ENCODE peak calls at places on chromosomes 6 and 20, in five cellular contexts. One of them, this sample, is unnamed.

GRCh38 chr6:167553716-167554115 is 228.8 kb downstream of the TTLL2 start:
- DNase-seq in uterus: no peak
- DNase-seq in endothelial cell of umbilical vein: no peak
- DNase-seq in HCT116: no peak
- DNase-seq in body of pancreas: no peak
- DNase-seq in this sample: no peak

GRCh38 chr6:25359891-25360290 is 80.7 kb downstream of the CARMIL1 start:
- DNase-seq in uterus: no peak
- DNase-seq in HCT116: peak; percentile 15
- DNase-seq in endothelial cell of umbilical vein: no peak
- DNase-seq in body of pancreas: peak; percentile 9
- DNase-seq in this sample: no peak

GRCh38 chr20:2379511-2380229 is 1.0 kb upstream of the TGM6 start:
- DNase-seq in endothelial cell of umbilical vein: no peak
- DNase-seq in HCT116: no peak
- DNase-seq in uterus: no peak
- DNase-seq in body of pancreas: no peak
- DNase-seq in this sample: no peak

GRCh38 chr20:25035924-25036323 is 22.0 kb downstream of the ACSS1 start:
- DNase-seq in body of pancreas: no peak
- DNase-seq in endothelial cell of umbilical vein: no peak
- DNase-seq in uterus: no peak
- DNase-seq in HCT116: no peak
- DNase-seq in this sample: no peak

GRCh38 chr20:51688600-51688999 is 79.6 kb downstream of the ATP9A start:
- DNase-seq in endothelial cell of umbilical vein: no peak
- DNase-seq in body of pancreas: no peak
- DNase-seq in HCT116: no peak
- DNase-seq in uterus: no peak
- DNase-seq in this sample: no peak

GRCh38 chr6:52012582-52012981 is 74.8 kb downstream of the PKHD1 start:
- DNase-seq in endothelial cell of umbilical vein: no peak
- DNase-seq in body of pancreas: no peak
- DNase-seq in HCT116: no peak
- DNase-seq in uterus: no peak
- DNase-seq in this sample: no peak

GRCh38 chr20:34887023-34887422 is 10.6 kb downstream of the ACSS2 start:
- DNase-seq in endothelial cell of umbilical vein: no peak
- DNase-seq in HCT116: no peak
- DNase-seq in body of pancreas: no peak
- DNase-seq in uterus: no peak
- DNase-seq in this sample: no peak

GRCh38 chr6:134628154-134628553 is 310.2 kb upstream of the SGK1 start:
- DNase-seq in body of pancreas: no peak
- DNase-seq in endothelial cell of umbilical vein: no peak
- DNase-seq in HCT116: no peak
- DNase-seq in uterus: no peak
- DNase-seq in this sample: no peak

GRCh38 chr20:10040070-10040970 is 5.5 kb downstream of the ANKEF1 start:
- DNase-seq in uterus: no peak
- DNase-seq in body of pancreas: no peak
- DNase-seq in endothelial cell of umbilical vein: peak; percentile 74
- DNase-seq in HCT116: peak; percentile 50
- DNase-seq in this sample: no peak

GRCh38 chr20:50792708-50793574 is 1.9 kb upstream of the BCAS4 start:
- DNase-seq in HCT116: no peak
- DNase-seq in endothelial cell of umbilical vein: no peak
- DNase-seq in uterus: no peak
- DNase-seq in body of pancreas: no peak
- DNase-seq in this sample: no peak

GRCh38 chr6:36753671-36754485 is 56.3 kb downstream of the RAB44 start:
- DNase-seq in HCT116: no peak
- DNase-seq in uterus: no peak
- DNase-seq in body of pancreas: no peak
- DNase-seq in endothelial cell of umbilical vein: no peak
- DNase-seq in this sample: no peak

GRCh38 chr6:9139762-9140161 is 704.4 kb upstream of the SLC35B3 start:
- DNase-seq in body of pancreas: no peak
- DNase-seq in HCT116: no peak
- DNase-seq in uterus: no peak
- DNase-seq in endothelial cell of umbilical vein: no peak
- DNase-seq in this sample: no peak

GRCh38 chr6:20102674-20103073 is 109.6 kb downstream of the MBOAT1 start:
- DNase-seq in HCT116: no peak
- DNase-seq in uterus: no peak
- DNase-seq in endothelial cell of umbilical vein: no peak
- DNase-seq in body of pancreas: no peak
- DNase-seq in this sample: no peak

GRCh38 chr6:5672581-5673011 is 334.1 kb downstream of the NRN1 start:
- DNase-seq in uterus: peak; percentile 60
- DNase-seq in body of pancreas: peak; percentile 39
- DNase-seq in HCT116: no peak
- DNase-seq in endothelial cell of umbilical vein: no peak
- DNase-seq in this sample: no peak

GRCh38 chr6:16240618-16241320 is 2.4 kb downstream of the GMPR start:
- DNase-seq in HCT116: no peak
- DNase-seq in endothelial cell of umbilical vein: no peak
- DNase-seq in uterus: no peak
- DNase-seq in body of pancreas: no peak
- DNase-seq in this sample: no peak

GRCh38 chr20:22833851-22834250 is 201.3 kb upstream of the SSTR4 start:
- DNase-seq in uterus: no peak
- DNase-seq in endothelial cell of umbilical vein: no peak
- DNase-seq in body of pancreas: no peak
- DNase-seq in HCT116: no peak
- DNase-seq in this sample: no peak

GRCh38 chr6:89999995-90000825 is 105.9 kb downstream of the GJA10 start:
- DNase-seq in endothelial cell of umbilical vein: no peak
- DNase-seq in uterus: no peak
- DNase-seq in body of pancreas: no peak
- DNase-seq in HCT116: no peak
- DNase-seq in this sample: no peak

GRCh38 chr6:117338567-117338966 is 73.2 kb downstream of the VGLL2 start:
- DNase-seq in body of pancreas: no peak
- DNase-seq in HCT116: no peak
- DNase-seq in endothelial cell of umbilical vein: no peak
- DNase-seq in uterus: no peak
- DNase-seq in this sample: no peak

GRCh38 chr6:169045486-169045885 is 208.2 kb downstream of the THBS2 start:
- DNase-seq in endothelial cell of umbilical vein: no peak
- DNase-seq in uterus: no peak
- DNase-seq in HCT116: no peak
- DNase-seq in body of pancreas: no peak
- DNase-seq in this sample: no peak

GRCh38 chr6:35096129-35096852 is 44.8 kb downstream of the TCP11 start:
- DNase-seq in body of pancreas: no peak
- DNase-seq in endothelial cell of umbilical vein: peak; percentile 84
- DNase-seq in HCT116: peak; percentile 8
- DNase-seq in uterus: no peak
- DNase-seq in this sample: no peak

GRCh38 chr20:40073535-40074111 is 615.4 kb downstream of the MAFB start:
- DNase-seq in endothelial cell of umbilical vein: no peak
- DNase-seq in body of pancreas: no peak
- DNase-seq in HCT116: no peak
- DNase-seq in uterus: no peak
- DNase-seq in this sample: no peak

GRCh38 chr6:157090736-157091135 is 232.6 kb downstream of the TMEM242 start:
- DNase-seq in HCT116: no peak
- DNase-seq in endothelial cell of umbilical vein: no peak
- DNase-seq in body of pancreas: no peak
- DNase-seq in uterus: no peak
- DNase-seq in this sample: no peak

GRCh38 chr6:157088841-157089240 is 234.5 kb downstream of the TMEM242 start:
- DNase-seq in uterus: no peak
- DNase-seq in body of pancreas: no peak
- DNase-seq in HCT116: no peak
- DNase-seq in endothelial cell of umbilical vein: peak; percentile 86
- DNase-seq in this sample: no peak

GRCh38 chr6:157089258-157089657 is 234.1 kb downstream of the TMEM242 start:
- DNase-seq in HCT116: no peak
- DNase-seq in body of pancreas: no peak
- DNase-seq in uterus: no peak
- DNase-seq in endothelial cell of umbilical vein: no peak
- DNase-seq in this sample: no peak

GRCh38 chr6:157091243-157091642 is 232.1 kb downstream of the TMEM242 start:
- DNase-seq in body of pancreas: no peak
- DNase-seq in endothelial cell of umbilical vein: no peak
- DNase-seq in HCT116: no peak
- DNase-seq in uterus: no peak
- DNase-seq in this sample: no peak

DNA sequence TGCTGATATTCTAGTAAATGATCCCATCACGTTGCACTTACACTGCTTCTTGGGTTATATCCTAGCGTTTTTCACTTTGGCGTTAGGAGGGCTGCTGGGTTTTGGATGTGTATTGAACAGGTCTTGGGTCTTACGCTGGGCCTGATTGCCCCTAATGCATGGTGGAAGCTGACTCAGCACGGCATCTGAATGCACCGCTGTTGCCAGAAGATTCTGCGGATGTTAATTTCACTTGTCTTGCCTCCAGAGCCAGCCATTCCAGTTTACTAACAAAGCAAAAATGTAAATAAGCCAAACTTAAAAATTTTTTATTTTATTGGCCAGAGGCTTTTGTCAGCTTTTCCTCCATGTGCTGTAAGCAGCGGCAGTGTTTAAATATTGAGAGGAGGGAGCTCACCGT is 233.5 kb downstream of the TMEM242 start:
- DNase-seq in uterus: no peak
- DNase-seq in body of pancreas: no peak
- DNase-seq in endothelial cell of umbilical vein: no peak
- DNase-seq in HCT116: no peak
- DNase-seq in this sample: no peak
- H3K4me1 ChIP-seq in uterus: peaks cover 9% of the 10 kb centered on the region
- H3K4me1 ChIP-seq in body of pancreas: peaks cover 26% of the 10 kb centered on the region
- H3K4me1 ChIP-seq in endothelial cell of umbilical vein: peaks cover 55% of the 10 kb centered on the region
- H3K4me1 ChIP-seq in HCT116: no peaks in the 10 kb centered on the region
- H3K4me1 ChIP-seq in this sample: peaks cover 63% of the 10 kb centered on the region

DNA sequence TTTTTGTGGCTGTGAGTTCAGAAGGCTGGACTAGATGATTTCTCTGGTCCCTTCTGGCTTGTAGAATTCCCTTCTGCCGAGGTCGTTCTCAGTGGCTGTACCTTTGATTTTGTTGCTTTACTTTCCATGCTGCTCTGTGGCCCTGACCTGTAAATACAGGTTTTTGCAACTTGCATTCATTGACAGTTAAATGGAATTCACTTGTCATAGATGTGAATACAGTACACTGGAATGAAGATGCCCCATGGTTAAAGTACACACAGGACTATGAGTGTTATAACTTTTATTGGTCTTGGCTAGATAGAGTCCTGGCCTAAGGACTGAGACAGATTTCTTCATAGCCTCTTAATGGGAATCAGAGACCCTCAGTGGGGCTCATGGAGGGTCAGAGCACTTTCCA is 12.9 kb upstream of the EFCAB8 start:
- DNase-seq in HCT116: no peak
- DNase-seq in uterus: no peak
- DNase-seq in endothelial cell of umbilical vein: no peak
- DNase-seq in body of pancreas: no peak
- DNase-seq in this sample: no peak
- H3K36me3 ChIP-seq in HCT116: peaks cover 37% of the 10 kb centered on the region
- H3K36me3 ChIP-seq in uterus: no peaks in the 10 kb centered on the region
- H3K36me3 ChIP-seq in endothelial cell of umbilical vein: peaks cover 19% of the 10 kb centered on the region
- H3K36me3 ChIP-seq in body of pancreas: peaks cover 12% of the 10 kb centered on the region
- H3K36me3 ChIP-seq in this sample: peaks cover 37% of the 10 kb centered on the region

GRCh38 chr6:41735427-41736206 is at the start of gene TFEB:
- DNase-seq in uterus: peak; percentile 95
- DNase-seq in body of pancreas: peak; percentile 96
- DNase-seq in endothelial cell of umbilical vein: peak; percentile 87
- DNase-seq in HCT116: peak; percentile 73
- DNase-seq in this sample: peak; percentile 97
- TF ChIP-seq POLR2A in uterus: peak; percentile 84
- TF ChIP-seq POLR2A in body of pancreas: no peak
- TF ChIP-seq POLR2A in endothelial cell of umbilical vein: no peak
- TF ChIP-seq POLR2A in HCT116: no peak
- TF ChIP-seq POLR2A in this sample: peak; percentile 47

GRCh38 chr20:3815703-3816315 is 4.5 kb upstream of the AP5S1 start:
- DNase-seq in endothelial cell of umbilical vein: no peak
- DNase-seq in uterus: no peak
- DNase-seq in body of pancreas: no peak
- DNase-seq in HCT116: no peak
- DNase-seq in this sample: no peak
- H3K4me1 ChIP-seq in endothelial cell of umbilical vein: peaks cover 17% of the 10 kb centered on the region
- H3K4me1 ChIP-seq in uterus: peaks cover 7% of the 10 kb centered on the region
- H3K4me1 ChIP-seq in body of pancreas: peaks cover 59% of the 10 kb centered on the region
- H3K4me1 ChIP-seq in HCT116: peaks cover 77% of the 10 kb centered on the region
- H3K4me1 ChIP-seq in this sample: peaks cover 65% of the 10 kb centered on the region

DNA sequence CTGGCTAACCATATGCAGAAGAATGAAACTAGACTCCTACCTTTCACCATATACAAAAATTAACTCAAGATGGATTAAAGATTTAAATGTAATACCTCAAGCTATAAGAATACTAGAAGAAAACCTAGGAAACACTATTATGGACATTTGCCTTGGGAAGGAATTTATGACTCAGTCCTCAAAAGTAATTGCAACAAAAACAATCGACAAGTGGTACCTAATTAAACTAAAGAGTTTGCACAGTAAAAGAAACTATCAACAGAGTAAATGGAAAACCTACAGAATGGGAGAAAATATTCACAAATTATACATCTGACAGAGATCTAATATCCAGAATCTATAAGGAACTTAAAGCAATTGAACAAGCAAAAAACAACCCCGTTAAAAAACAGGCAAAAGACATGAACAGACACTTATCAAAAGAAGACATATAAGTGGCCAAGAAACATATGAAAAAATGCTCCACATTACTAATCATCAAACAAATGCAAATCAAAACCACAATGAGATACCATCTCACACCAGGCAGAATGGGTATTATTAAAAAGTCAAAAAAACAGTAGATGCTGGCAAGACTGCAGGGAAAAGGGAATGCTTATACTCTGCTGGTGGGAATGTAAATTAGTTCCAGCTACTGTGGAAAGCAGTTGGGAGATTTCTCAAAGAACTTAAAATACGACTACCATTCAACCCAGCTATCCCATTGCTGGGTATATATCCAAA is 31.9 kb downstream of the RALGAPB start:
- DNase-seq in uterus: no peak
- DNase-seq in endothelial cell of umbilical vein: no peak
- DNase-seq in body of pancreas: no peak
- DNase-seq in HCT116: no peak
- DNase-seq in this sample: no peak
- H3K36me3 ChIP-seq in uterus: no peaks in the 10 kb centered on the region
- H3K36me3 ChIP-seq in endothelial cell of umbilical vein: peaks cover 8% of the 10 kb centered on the region
- H3K36me3 ChIP-seq in body of pancreas: peaks cover 16% of the 10 kb centered on the region
- H3K36me3 ChIP-seq in HCT116: peaks cover 25% of the 10 kb centered on the region
- H3K36me3 ChIP-seq in this sample: peaks cover 11% of the 10 kb centered on the region